ENCODE peak calls at places on chromosomes 16 and 17, in nine cellular contexts. H is cardiac fibroblast, T is A549, F is ascending aorta, N is IMR-90, I is bronchial epithelial cell, R is choroid plexus epithelial cell, X is esophagus squamous epithelium, E is fibroblast of lung. Y is an unnamed sample.

GRCh38 chr17:73196500-73196899 is 3.6 kb downstream of the COG1 start:
- DNase-seq in F (no peak), X (no peak), E (peak), H (peak), R (peak), I (no peak), N (no peak), T (peak), Y (no peak)

GRCh38 chr17:2063306-2064146 is 8.6 kb downstream of the HIC1 start:
- DNase-seq in N (peak), F (no peak), E (peak), R (peak), H (peak), X (no peak), I (no peak), T (no peak), Y (no peak)

GRCh38 chr17:62723842-62724241 is 84.3 kb downstream of the MARCHF10 start:
- DNase-seq in X (no peak), N (peak), E (no peak), H (no peak), R (no peak), F (no peak), T (no peak), I (no peak), Y (no peak)

GRCh38 chr17:29570521-29570920 is 2.0 kb downstream of the TP53I13 start:
- DNase-seq in X (no peak), T (no peak), H (no peak), N (no peak), R (no peak), I (no peak), F (no peak), E (no peak), Y (no peak)

GRCh38 chr17:35586569-35587073 is 501 bp upstream of the AP2B1 start:
- DNase-seq in R (no peak), N (no peak), I (no peak), H (no peak), E (no peak), X (no peak), F (no peak), T (no peak), Y (no peak)

GRCh38 chr17:35733366-35733765 is 1.9 kb downstream of the RASL10B start:
- DNase-seq in I (no peak), R (no peak), T (no peak), X (no peak), H (no peak), E (no peak), F (no peak), N (no peak), Y (no peak)

GRCh38 chr16:2715519-2715918 is 4.5 kb downstream of the PRSS27 start:
- DNase-seq in T (no peak), X (no peak), I (no peak), E (peak), H (peak), R (peak), F (peak), N (peak), Y (no peak)

GRCh38 chr16:1550061-1550460 is 16.6 kb downstream of the TMEM204 start:
- DNase-seq in E (no peak), I (no peak), T (no peak), X (no peak), R (no peak), N (no peak), F (no peak), H (no peak), Y (no peak)

GRCh38 chr17:44930667-44931066 is 15.4 kb upstream of the GFAP start:
- DNase-seq in I (no peak), H (no peak), N (no peak), R (no peak), E (no peak), T (no peak), F (no peak), X (no peak), Y (no peak)

GRCh38 chr16:2803545-2804195 is 5.4 kb downstream of the PRSS41 start:
- DNase-seq in F (no peak), I (no peak), N (no peak), R (no peak), H (no peak), X (no peak), E (no peak), T (no peak), Y (no peak)

GRCh38 chr16:88856122-88856827 is 472 bp downstream of the GALNS start:
- DNase-seq in E (no peak), T (no peak), H (no peak), F (peak), I (no peak), X (no peak), R (no peak), N (no peak), Y (no peak)

GRCh38 chr17:73359255-73359816 is 47.5 kb upstream of the CDC42EP4 start:
- DNase-seq in X (no peak), E (no peak), T (no peak), F (no peak), H (no peak), N (no peak), I (no peak), R (no peak), Y (no peak)

GRCh38 chr16:3938843-3939624 is 58.5 kb upstream of the CREBBP start:
- DNase-seq in E (peak), T (peak), X (no peak), R (peak), N (peak), F (no peak), I (no peak), H (peak), Y (peak)

GRCh38 chr16:77191259-77191969 is 424 bp downstream of the MON1B start:
- DNase-seq in F (no peak), E (no peak), T (no peak), N (no peak), I (no peak), H (peak), X (no peak), R (peak), Y (no peak)

GRCh38 chr16:31071861-31072260 is 2.2 kb downstream of the ZNF668 start:
- DNase-seq in R (peak), E (peak), F (no peak), I (peak), T (no peak), N (peak), X (no peak), H (peak), Y (no peak)

DNA sequence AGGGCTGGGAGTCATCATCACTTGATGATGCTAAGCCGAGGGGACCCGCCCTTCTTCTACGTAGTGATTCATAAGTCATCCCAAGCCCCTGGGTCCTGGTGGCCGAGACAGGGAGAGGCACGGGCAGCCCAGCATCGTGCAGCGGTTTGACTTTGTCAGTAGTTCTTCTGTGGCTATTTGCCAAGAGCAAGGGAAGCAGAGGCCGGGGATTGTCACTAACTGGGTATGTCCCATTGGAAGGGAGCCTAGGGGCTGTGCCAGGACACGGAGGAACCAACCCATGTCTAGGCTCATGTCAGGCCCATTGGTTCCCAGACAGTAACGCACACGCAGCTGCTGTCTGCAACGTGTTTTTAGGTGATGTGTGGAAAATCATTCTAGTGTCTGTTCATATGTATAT is 58.5 kb downstream of the ATP2C2 start:
- DNase-seq in R (no peak), E (no peak), F (no peak), T (no peak), I (no peak), N (no peak), H (no peak), X (no peak), Y (no peak)
- H3K4me3 ChIP-seq in R (no peak), E (no peak), F (no peak), T (no peak), I (no peak), N (no peak), H (no peak), X (no peak), Y (no peak)

DNA sequence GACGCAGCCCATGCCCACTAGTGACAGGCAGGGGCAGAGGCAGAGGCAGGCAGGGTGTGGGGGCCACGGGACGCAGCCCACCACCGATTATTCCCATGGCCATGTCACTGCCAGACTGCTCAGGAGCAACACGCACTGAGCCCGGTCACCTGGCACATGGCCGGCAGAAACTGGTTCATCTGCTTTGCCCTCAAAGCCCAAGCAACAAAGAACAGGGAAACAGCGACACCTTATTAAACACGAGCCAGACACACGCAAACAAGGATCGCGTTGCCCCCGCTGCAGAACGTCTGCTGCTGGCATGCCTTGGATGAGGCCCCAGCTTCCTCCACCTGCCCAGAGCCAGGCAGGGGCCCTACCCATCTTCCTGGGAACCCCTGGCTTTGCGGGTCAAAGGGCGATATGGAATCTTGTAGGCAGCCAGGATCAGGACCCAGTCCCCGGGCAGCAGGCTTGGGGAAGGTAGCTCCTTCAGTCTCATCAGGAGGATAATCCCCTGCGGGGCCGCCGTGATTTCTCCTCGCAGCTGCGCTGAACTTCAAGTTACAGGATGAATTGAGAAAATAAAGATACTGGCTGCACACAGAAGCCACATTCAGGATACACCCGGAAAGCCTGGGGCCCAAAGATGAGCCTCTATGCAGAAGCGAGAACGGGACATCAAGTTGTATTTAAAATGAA is 4.8 kb downstream of the TBC1D16 start:
- DNase-seq in R (no peak), N (no peak), H (no peak), X (no peak), F (no peak), I (peak), T (no peak), E (no peak), Y (no peak)
- TF ChIP-seq CTCF in R (no peak), N (no peak), H (no peak), X (peak), F (no peak), I (peak), T (no peak), E (no peak), Y (no peak)

DNA sequence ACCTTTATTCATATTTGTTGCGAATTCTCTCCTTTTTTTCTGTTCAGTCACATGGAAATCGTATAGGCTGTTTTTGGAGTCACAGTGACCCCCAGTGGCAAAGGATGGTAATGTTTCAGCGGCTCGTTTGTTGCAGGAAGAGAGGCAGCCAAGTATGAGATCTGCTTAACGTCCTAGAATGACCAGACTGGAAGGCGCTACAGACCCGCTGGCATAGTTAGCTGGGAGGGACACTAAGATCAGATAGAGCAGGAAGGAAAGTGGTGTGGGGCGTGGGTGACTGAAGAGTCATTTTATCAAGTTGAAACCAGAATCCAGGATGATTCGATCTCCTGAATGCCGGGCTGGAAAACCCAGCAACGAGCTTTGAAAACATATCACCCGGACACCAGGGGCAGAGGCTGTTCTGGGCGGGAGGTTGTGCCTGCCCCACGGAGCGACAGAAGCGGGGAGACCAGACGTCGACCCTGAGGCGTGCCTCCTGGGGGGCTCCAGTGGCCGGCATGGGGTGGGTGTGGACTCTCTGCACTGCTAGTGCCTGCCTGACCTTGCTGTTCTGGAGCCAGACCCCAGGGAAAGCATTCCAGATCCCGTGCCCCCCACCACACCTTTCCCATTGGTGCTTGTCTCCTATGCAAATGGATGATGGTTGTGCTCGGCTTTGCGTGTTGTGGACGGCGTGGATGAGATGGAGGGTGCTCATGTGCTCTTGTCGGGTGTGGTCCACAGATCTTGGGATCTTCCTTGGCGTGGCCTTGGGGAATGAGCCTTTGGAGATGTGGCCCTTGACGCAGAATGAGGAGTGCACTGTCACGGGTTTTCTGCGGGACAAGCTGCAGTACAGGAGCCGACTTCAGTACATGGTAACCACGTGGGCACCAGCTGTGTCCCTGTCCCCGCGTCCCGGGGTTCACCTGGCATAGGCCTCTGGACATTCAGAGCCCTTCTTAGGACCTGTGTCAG is 7.7 kb downstream of the IL34 start:
- DNase-seq in H (peak), I (peak), F (peak), N (peak), R (peak), X (no peak), T (peak), E (peak), Y (no peak)
- H3K4me3 ChIP-seq in H (peak), I (peak), F (no peak), N (peak), R (peak), X (no peak), T (peak), E (no peak), Y (peak)

GRCh38 chr16:24995469-24995868 is 19.7 kb downstream of the ARHGAP17 start:
- DNase-seq in R (no peak), N (no peak), I (no peak), E (no peak), X (no peak), F (no peak), H (no peak), T (no peak), Y (no peak)
- TF ChIP-seq CTCF in R (peak), N (no peak), I (no peak), E (peak), X (no peak), F (no peak), H (peak), T (no peak), Y (no peak)

GRCh38 chr17:49997256-49997735 is 2.3 kb upstream of the DLX3 start:
- DNase-seq in H (no peak), T (no peak), I (no peak), E (no peak), X (no peak), R (no peak), N (no peak), F (no peak), Y (no peak)
- H3K4me3 ChIP-seq in H (no peak), T (peak), I (no peak), E (no peak), X (peak), R (no peak), N (no peak), F (peak), Y (no peak)

GRCh38 chr17:37720989-37721388 is 23.9 kb downstream of the HNF1B start:
- DNase-seq in E (no peak), F (no peak), R (no peak), N (no peak), X (no peak), H (no peak), I (no peak), T (no peak), Y (no peak)
- TF ChIP-seq CTCF in E (no peak), F (no peak), R (no peak), N (no peak), X (no peak), H (no peak), I (no peak), T (no peak), Y (no peak)

DNA sequence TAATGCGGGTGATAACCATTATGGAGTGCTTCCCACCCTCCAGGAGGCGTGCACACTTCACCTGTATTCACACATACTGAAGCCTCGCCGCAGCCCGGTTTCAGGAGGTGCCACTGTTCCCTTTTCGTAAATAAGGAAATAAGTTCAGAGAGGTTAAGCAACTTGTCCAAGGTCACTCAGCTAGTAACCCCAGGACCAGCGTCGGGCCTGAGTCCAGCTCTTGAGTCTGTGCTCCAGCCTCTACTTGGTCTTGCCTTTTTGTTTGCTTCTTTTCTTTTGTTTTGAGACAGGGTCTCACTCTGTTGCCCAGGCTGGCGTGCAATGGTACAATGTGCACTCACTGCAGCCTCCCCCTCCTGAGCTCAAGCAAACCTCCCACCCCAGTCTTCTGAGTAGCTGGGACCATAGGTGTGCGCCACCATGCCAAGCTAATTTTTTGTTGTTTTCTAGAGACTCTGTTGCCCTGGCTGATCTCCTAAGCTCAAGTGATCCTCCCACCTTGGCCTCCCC is 63.5 kb upstream of the CIBAR2 start:
- DNase-seq in E (no peak), X (no peak), R (no peak), N (no peak), I (no peak), F (no peak), T (no peak), H (no peak), Y (no peak)
- H3K4me3 ChIP-seq in E (no peak), X (no peak), R (no peak), N (no peak), I (no peak), F (no peak), T (no peak), H (no peak), Y (no peak)

GRCh38 chr17:78137392-78138203 is 7.0 kb downstream of the TMC8 start:
- DNase-seq in E (no peak), H (no peak), T (no peak), I (no peak), X (no peak), R (no peak), F (no peak), N (no peak), Y (no peak)
- TF ChIP-seq CTCF in E (peak), H (peak), T (peak), I (peak), X (no peak), R (peak), F (no peak), N (peak), Y (peak)

Y was measured in AG04449.